ENCODE peak calls at places on chromosome 19, in four cellular contexts. B is body of pancreas, Z is progenitor cell of endocrine pancreas, X is brain microvascular endothelial cell. Y is an unnamed sample.

GRCh38 chr19:35419046-35419445 is 29.0 kb upstream of the FFAR2 start:
- DNase-seq in B (no peak), Z (no peak), X (no peak), Y (no peak)

GRCh38 chr19:42284066-42284501 is 15.0 kb downstream of the CIC start:
- DNase-seq in B (peak), Z (peak), X (no peak), Y (peak)

GRCh38 chr19:44816301-44816700 is 7.4 kb downstream of the BCAM start:
- DNase-seq in B (no peak), Z (no peak), X (no peak), Y (no peak)

GRCh38 chr19:34241513-34242337 is 12.6 kb upstream of the GARRE1 start:
- DNase-seq in B (peak), Z (peak), X (no peak), Y (no peak)

GRCh38 chr19:11047856-11048255 is 41.4 kb upstream of the LDLR start:
- DNase-seq in B (no peak), Z (no peak), X (no peak), Y (no peak)

GRCh38 chr19:17125052-17125727 is 49.6 kb downstream of the MYO9B start:
- DNase-seq in B (no peak), Z (no peak), X (peak), Y (peak)

GRCh38 chr19:44345969-44346368 is 10.5 kb downstream of the ZNF112 start:
- DNase-seq in B (no peak), Z (no peak), X (no peak), Y (no peak)

GRCh38 chr19:38003427-38004099 is 96.6 kb downstream of the SIPA1L3 start:
- DNase-seq in B (peak), Z (no peak), X (peak), Y (no peak)

GRCh38 chr19:17234911-17235617 is 9.0 kb downstream of the OCEL1 start:
- DNase-seq in B (peak), Z (no peak), X (peak), Y (peak)

GRCh38 chr19:33461256-33462111 is 60.1 kb downstream of the PEPD start:
- DNase-seq in B (no peak), Z (no peak), X (no peak), Y (no peak)

GRCh38 chr19:46015080-46015960 is 7.5 kb downstream of the PGLYRP1 start:
- DNase-seq in B (peak), Z (peak), X (no peak), Y (peak)
- TF ChIP-seq CTCF in B (no peak), Z (no peak), X (no peak), Y (no peak)

GRCh38 chr19:1221904-1222255 is 15.9 kb downstream of the CBARP start:
- DNase-seq in B (no peak), Z (no peak), X (no peak), Y (no peak)

GRCh38 chr19:1223018-1223855 is 14.6 kb downstream of the CBARP start:
- DNase-seq in B (no peak), Z (no peak), X (no peak), Y (no peak)

GRCh38 chr19:1224047-1224825 is 13.6 kb downstream of the CBARP start:
- DNase-seq in B (no peak), Z (no peak), X (no peak), Y (no peak)

GRCh38 chr19:1221141-1221903 is 15.7 kb downstream of the STK11 start:
- DNase-seq in B (peak), Z (no peak), X (no peak), Y (no peak)

DNA sequence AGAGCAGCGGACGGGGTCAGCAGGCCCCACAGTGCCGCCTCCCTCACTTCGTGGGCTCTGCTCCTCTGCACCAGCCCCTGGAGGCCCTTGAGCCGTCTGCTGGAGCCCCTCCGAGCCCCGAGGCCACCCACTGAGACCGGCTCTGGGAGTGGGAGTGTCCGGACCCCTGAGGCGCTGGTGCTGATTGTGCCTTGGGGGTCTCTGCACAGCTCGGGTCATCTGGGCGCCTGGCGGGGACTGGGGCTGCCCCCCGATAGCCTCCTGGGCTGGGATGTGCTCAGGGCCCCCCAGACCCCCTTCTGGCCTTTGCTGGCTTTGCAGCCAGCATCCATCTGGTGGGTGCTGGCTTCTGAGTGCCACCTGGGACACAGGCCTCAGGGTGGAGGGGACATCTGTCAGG is 15.4 kb downstream of the CBARP start:
- DNase-seq in B (no peak), Z (no peak), X (no peak), Y (no peak)
- TF ChIP-seq CTCF in B (no peak), Z (peak), X (peak), Y (no peak)

GRCh38 chr19:57465680-57466381 is 8.9 kb upstream of the VN1R1 start:
- DNase-seq in B (no peak), Z (no peak), X (no peak), Y (no peak)
- TF ChIP-seq CTCF in B (no peak), Z (no peak), X (peak), Y (peak)

GRCh38 chr19:55441692-55442321 is 1.3 kb downstream of the SHISA7 start:
- DNase-seq in B (no peak), Z (no peak), X (no peak), Y (no peak)

GRCh38 chr19:55443824-55444719 is 972 bp upstream of the SHISA7 start:
- DNase-seq in B (no peak), Z (no peak), X (no peak), Y (no peak)

GRCh38 chr19:55442372-55443044 is 592 bp downstream of the SHISA7 start:
- DNase-seq in B (no peak), Z (no peak), X (no peak), Y (no peak)

GRCh38 chr19:55444720-55445045 is 1.6 kb upstream of the SHISA7 start:
- DNase-seq in B (no peak), Z (no peak), X (no peak), Y (no peak)

GRCh38 chr19:55443045-55443823 is at the start of gene SHISA7:
- DNase-seq in B (no peak), Z (no peak), X (no peak), Y (no peak)
- TF ChIP-seq CTCF in B (no peak), Z (no peak), X (no peak), Y (no peak)

DNA sequence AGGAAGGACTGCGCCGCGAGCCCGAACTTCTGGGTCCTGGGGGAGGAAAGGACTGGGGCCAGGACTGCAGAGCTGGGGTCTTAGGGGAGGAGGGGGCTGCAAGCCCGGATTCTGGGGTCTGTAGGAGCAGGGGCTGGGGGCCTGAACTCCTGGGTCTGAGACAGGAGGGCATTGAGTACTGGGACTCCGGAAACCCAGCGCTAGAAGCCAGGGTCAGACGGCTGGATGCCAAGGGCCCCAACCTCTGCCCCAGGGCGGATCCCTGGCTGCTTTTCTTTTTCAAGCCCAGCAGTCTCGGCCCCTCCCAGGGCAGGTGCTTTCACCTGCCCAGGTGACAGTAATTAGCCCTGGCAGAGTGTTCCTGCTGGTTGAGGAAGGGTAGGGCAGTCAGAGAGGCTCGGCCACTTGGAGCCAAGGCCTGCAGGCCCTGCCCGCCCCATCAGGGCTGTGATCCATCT is 2.3 kb downstream of the MYH14 start:
- DNase-seq in B (peak), Z (peak), X (no peak), Y (no peak)
- TF ChIP-seq CTCF in B (no peak), Z (peak), X (no peak), Y (no peak)

DNA sequence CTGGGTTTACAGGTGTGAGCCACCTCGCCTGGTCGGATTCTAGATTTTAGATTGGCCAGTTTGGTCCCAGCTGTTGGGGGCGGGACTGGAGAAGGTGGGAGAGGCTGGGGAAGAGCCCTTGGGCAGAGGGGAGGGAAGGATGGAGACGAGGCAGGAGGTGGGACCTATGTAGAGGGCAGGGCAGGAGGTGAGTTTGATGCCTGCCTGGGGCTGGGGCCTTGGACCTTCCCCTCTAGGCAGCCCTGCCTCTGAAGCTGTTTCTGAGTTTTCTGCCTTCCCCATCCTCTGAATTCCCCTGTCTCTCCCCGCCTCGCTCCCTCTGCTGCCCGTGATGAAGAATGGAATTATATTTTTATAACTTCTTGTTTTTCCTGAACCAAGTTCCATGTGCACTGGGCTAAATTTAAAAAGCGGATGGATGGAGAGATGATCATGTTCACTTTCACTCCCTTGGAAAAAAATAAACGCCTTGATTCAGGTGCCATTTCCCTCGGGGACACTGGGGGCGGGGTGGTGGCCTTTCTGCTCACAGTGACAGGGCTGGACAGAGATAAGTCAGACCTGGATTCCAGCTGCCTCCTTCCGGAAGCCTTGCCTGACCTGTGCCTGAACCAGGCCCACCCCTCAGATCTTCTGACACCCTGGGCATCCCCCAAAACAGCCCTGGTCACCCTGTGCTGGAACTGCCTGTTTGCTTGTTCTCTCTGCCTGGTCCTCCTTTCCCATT is 16.5 kb upstream of the TNFAIP8L1 start:
- DNase-seq in B (no peak), Z (no peak), X (no peak), Y (no peak)
- TF ChIP-seq CTCF in B (no peak), Z (peak), X (peak), Y (no peak)

GRCh38 chr19:57068921-57069697 is 50.7 kb upstream of the USP29 start:
- DNase-seq in B (peak), Z (no peak), X (no peak), Y (no peak)
- TF ChIP-seq CTCF in B (no peak), Z (no peak), X (no peak), Y (no peak)

GRCh38 chr19:5679289-5680082 is 830 bp downstream of the MICOS13 start:
- DNase-seq in B (no peak), Z (no peak), X (no peak), Y (no peak)

GRCh38 chr19:5680083-5680436 is 256 bp downstream of the MICOS13 start:
- DNase-seq in B (no peak), Z (no peak), X (peak), Y (no peak)

GRCh38 chr19:5682293-5682592 is 1.4 kb downstream of the HSD11B1L start:
- DNase-seq in B (no peak), Z (no peak), X (no peak), Y (no peak)

GRCh38 chr19:5681446-5682292 is 842 bp downstream of the HSD11B1L start:
- DNase-seq in B (no peak), Z (no peak), X (no peak), Y (no peak)

DNA sequence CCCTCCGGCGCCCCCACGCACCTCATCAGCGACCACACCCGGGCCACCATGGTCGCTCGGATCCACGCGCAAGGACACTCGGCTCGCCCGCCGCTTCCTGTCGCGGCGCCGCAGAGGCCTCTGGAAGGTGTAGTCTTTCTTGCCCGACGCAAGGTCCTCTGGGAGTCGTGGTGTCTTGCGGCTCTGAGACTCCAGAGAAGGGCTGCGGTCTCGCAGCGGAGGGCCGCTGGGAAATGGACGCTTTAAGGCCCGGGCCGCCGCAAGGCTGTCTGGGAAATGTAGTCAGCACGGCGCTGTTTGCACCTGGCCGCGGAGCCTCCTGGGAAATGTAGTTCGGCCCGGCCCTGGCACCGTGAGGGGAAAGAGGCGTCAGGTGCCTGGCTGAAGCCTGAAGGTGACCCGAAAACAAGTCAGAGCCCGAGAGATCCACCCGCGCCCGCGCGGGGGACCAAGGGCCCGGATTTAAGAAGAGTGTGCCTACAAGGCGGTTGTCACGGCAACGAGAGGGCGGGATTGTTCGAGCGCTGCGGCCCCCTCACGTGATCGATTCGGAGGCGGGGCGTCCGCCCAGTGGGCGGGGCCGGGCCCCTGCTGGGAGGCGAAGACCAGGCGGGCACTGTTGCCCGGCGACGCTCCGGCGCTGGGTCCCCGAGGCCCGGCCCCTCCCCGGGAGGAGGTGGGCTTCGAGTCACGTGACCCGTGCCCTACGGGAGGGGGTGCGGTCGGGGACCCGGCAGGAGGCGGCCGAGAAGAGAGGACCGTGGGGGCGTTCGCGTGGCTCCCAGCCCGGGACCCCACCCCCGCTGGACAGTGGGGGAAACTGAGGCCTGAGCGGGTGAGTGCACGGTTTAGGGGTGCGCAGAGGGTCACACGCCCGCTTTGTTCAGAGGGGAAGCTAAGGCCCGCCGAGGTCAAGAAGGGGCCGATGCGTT is at the start of the genes HSD11B1L and MICOS13:
- DNase-seq in B (peak), Z (peak), X (peak), Y (peak)
- TF ChIP-seq CTCF in B (no peak), Z (no peak), X (no peak), Y (no peak)

Y was measured in natural killer cell.